ENCODE peak calls at places on chromosomes 12 and 14, in six cellular contexts. H is stimulated activated effector memory CD8-positive, alpha-beta T cell treated with anti-CD3 and anti-CD28 coated beads, Interleukin-12 subunit alpha, Interleukin-12 subunit beta, amount 100 ng/mL, for 72 hours; J is left ventricle myocardium inferior; K is type B pancreatic cell; D is Panc1; A is NCI-H748 treated with DMSO at 0.1 percent for 48 hours. V is an unnamed sample.

GRCh38 chr12:14366211-14366762 is 805 bp downstream of the ATF7IP start:
- DNase-seq in H (no peak), J (no peak), K (no peak), D (no peak), A (peak), V (no peak)

GRCh38 chr12:31321565-31322228 is 4.3 kb downstream of the SINHCAF start:
- DNase-seq in H (no peak), J (no peak), K (no peak), D (no peak), A (no peak), V (peak)

GRCh38 chr14:56694609-56695008 is 115.0 kb downstream of the TMEM260 start:
- DNase-seq in H (no peak), J (no peak), K (no peak), D (no peak), A (no peak), V (no peak)

GRCh38 chr12:116880213-116880816 is 926 bp downstream of the HRK start:
- DNase-seq in H (no peak), J (no peak), K (no peak), D (no peak), A (peak), V (no peak)

GRCh38 chr14:24237463-24237955 is 4.8 kb downstream of the GMPR2 start:
- DNase-seq in H (no peak), J (no peak), K (no peak), D (no peak), A (no peak), V (no peak)

GRCh38 chr12:113591480-113591971 is 119.9 kb upstream of the LHX5 start:
- DNase-seq in H (no peak), J (no peak), K (no peak), D (no peak), A (peak), V (no peak)

GRCh38 chr14:65840118-65840751 is 427.7 kb downstream of the FUT8 start:
- DNase-seq in H (no peak), J (no peak), K (no peak), D (no peak), A (peak), V (no peak)

GRCh38 chr12:6369916-6370575 is 5.3 kb downstream of the SCNN1A start:
- DNase-seq in H (no peak), J (no peak), K (no peak), D (no peak), A (no peak), V (peak)

GRCh38 chr12:126770188-126770587 is 1496.8 kb upstream of the TMEM132C start:
- DNase-seq in H (no peak), J (no peak), K (no peak), D (no peak), A (no peak), V (no peak)

GRCh38 chr14:35123388-35123703 is 994 bp downstream of the PRORP start:
- DNase-seq in H (no peak), J (no peak), K (no peak), D (no peak), A (no peak), V (no peak)

GRCh38 chr12:7101694-7102131 is 7.3 kb downstream of the C1RL start:
- DNase-seq in H (no peak), J (no peak), K (no peak), D (no peak), A (no peak), V (no peak)

GRCh38 chr12:86724716-86725115 is 468.5 kb upstream of the MGAT4C start:
- DNase-seq in H (no peak), J (no peak), K (no peak), D (no peak), A (no peak), V (no peak)

GRCh38 chr14:55838529-55839052 is 258.6 kb downstream of the KTN1 start:
- DNase-seq in H (no peak), J (no peak), K (no peak), D (no peak), A (no peak), V (no peak)

GRCh38 chr14:31307198-31307597 is 99.6 kb upstream of the HECTD1 start:
- DNase-seq in H (no peak), J (no peak), K (no peak), D (no peak), A (no peak), V (no peak)

GRCh38 chr14:34098045-34098984 is 147.4 kb upstream of the EGLN3 start:
- DNase-seq in H (no peak), J (no peak), K (no peak), D (no peak), A (no peak), V (peak)

GRCh38 chr12:121800694-121801600 is 2.9 kb upstream of the SETD1B start:
- DNase-seq in H (peak), J (peak), K (no peak), D (no peak), A (peak), V (peak)

GRCh38 chr12:124302807-124303578 is 8.1 kb downstream of the RFLNA start:
- DNase-seq in H (no peak), J (no peak), K (no peak), D (no peak), A (no peak), V (no peak)

GRCh38 chr14:99479903-99480855 is 480 bp downstream of the SETD3 start:
- DNase-seq in H (peak), J (peak), K (no peak), D (no peak), A (peak), V (peak)

GRCh38 chr12:109946505-109946904 is 46.4 kb downstream of the TCHP start:
- DNase-seq in H (no peak), J (no peak), K (no peak), D (no peak), A (no peak), V (no peak)

GRCh38 chr12:10623131-10623530 is 9.7 kb upstream of the MAGOHB start:
- DNase-seq in H (no peak), J (no peak), K (no peak), D (no peak), A (no peak), V (no peak)

V was measured in ACHN.